ENCODE peak calls at places on chromosomes 13 and 19, in four cellular contexts. Q is IMR-90, P is PC-9, W is cardiac muscle cell. A is an unnamed sample.

GRCh38 chr19:15900504-15900903 is 2.6 kb upstream of the CYP4F2 start:
- DNase-seq in P (no peak), W (no peak), Q (no peak), A (no peak)

GRCh38 chr13:76683854-76684253 is 202.4 kb downstream of the KCTD12 start:
- DNase-seq in W (no peak), Q (no peak), P (no peak), A (no peak)

GRCh38 chr13:100798739-100799361 is 124.3 kb upstream of the TMTC4 start:
- DNase-seq in P (no peak), W (no peak), Q (no peak), A (no peak)

GRCh38 chr13:110382229-110382628 is 75.1 kb downstream of the COL4A2 start:
- DNase-seq in W (no peak), Q (peak; percentile 92), P (peak; percentile 95), A (no peak)

GRCh38 chr13:73715114-73715909 is 418.9 kb downstream of the KLF12 start:
- DNase-seq in W (no peak), Q (no peak), P (no peak), A (no peak)

GRCh38 chr19:53853707-53854106 is 14.0 kb upstream of the MYADM start:
- DNase-seq in P (no peak), W (no peak), Q (no peak), A (no peak)

GRCh38 chr13:73107459-73107858 is 48.7 kb downstream of the KLF5 start:
- DNase-seq in Q (no peak), P (no peak), W (no peak), A (no peak)

GRCh38 chr19:15255359-15255990 is 23.2 kb upstream of the EPHX3 start:
- DNase-seq in P (no peak), W (no peak), Q (no peak), A (no peak)

GRCh38 chr19:6164906-6165531 is 29.6 kb downstream of the ACSBG2 start:
- DNase-seq in Q (no peak), P (no peak), W (no peak), A (no peak)

GRCh38 chr13:41767801-41768200 is 193.1 kb downstream of the VWA8 start:
- DNase-seq in P (no peak), Q (peak; percentile 15), W (peak; percentile 34), A (no peak)

GRCh38 chr13:106143930-106144709 is 391.3 kb downstream of the EFNB2 start:
- DNase-seq in Q (no peak), W (no peak), P (peak; percentile 99), A (no peak)

GRCh38 chr19:40609561-40610395 is 8.6 kb downstream of the LTBP4 start:
- DNase-seq in Q (no peak), W (peak; percentile 89), P (peak; percentile 77), A (no peak)

GRCh38 chr13:33764716-33765115 is 53.2 kb upstream of the RFC3 start:
- DNase-seq in P (no peak), Q (no peak), W (no peak), A (no peak)

GRCh38 chr19:15210323-15210774 is 9.6 kb upstream of the NOTCH3 start:
- DNase-seq in W (no peak), P (peak; percentile 94), Q (peak; percentile 59), A (no peak)

GRCh38 chr19:53511357-53511756 is 26.6 kb upstream of the ZNF331 start:
- DNase-seq in P (no peak), Q (no peak), W (no peak), A (no peak)

GRCh38 chr13:98746968-98747367 is 5.5 kb downstream of the SLC15A1 start:
- DNase-seq in W (no peak), Q (no peak), P (peak; percentile 96), A (no peak)

GRCh38 chr19:16342002-16342715 is 17.5 kb downstream of the KLF2 start:
- DNase-seq in Q (no peak), P (no peak), W (no peak), A (no peak)

GRCh38 chr13:79679334-79679733 is 198.4 kb downstream of the NDFIP2 start:
- DNase-seq in Q (peak; percentile 70), W (peak; percentile 92), P (peak; percentile 38), A (no peak)

GRCh38 chr13:30881931-30882899 is 23.9 kb upstream of the MEDAG start:
- DNase-seq in P (no peak), W (no peak), Q (no peak), A (no peak)

GRCh38 chr13:97344250-97345175 is 89.5 kb upstream of the RAP2A start:
- DNase-seq in Q (peak; percentile 61), W (peak; percentile 73), P (peak; percentile 50), A (no peak)

GRCh38 chr13:43363156-43363918 is 340.0 kb downstream of the DNAJC15 start:
- DNase-seq in P (no peak), Q (peak; percentile 40), W (no peak), A (no peak)

GRCh38 chr13:37194428-37194861 is 89.0 kb upstream of the CSNK1A1L start:
- DNase-seq in P (no peak), Q (peak; percentile 82), W (no peak), A (no peak)

GRCh38 chr13:27295096-27295495 is 24.5 kb downstream of the RASL11A start:
- DNase-seq in Q (no peak), P (no peak), W (no peak), A (no peak)

GRCh38 chr19:27672309-27673047 is 1540.5 kb downstream of the UQCRFS1 start:
- DNase-seq in P (no peak), Q (no peak), W (no peak), A (no peak)

GRCh38 chr13:109816979-109817275 is 30.5 kb upstream of the IRS2 start:
- DNase-seq in W (no peak), P (peak; percentile 74), Q (peak; percentile 21), A (peak; percentile 44)

GRCh38 chr19:7701654-7702457 is at the start of gene FCER2:
- DNase-seq in P (no peak), W (no peak), Q (no peak), A (no peak)

GRCh38 chr13:79631260-79631659 is 150.3 kb downstream of the NDFIP2 start:
- DNase-seq in Q (peak; percentile 49), P (peak; percentile 90), W (no peak), A (peak; percentile 82)

GRCh38 chr19:34365463-34366401 is 736 bp downstream of the GPI start:
- DNase-seq in Q (peak; percentile 32), W (peak; percentile 47), P (no peak), A (no peak)

GRCh38 chr13:25874907-25875306 is 176.9 kb downstream of the SHISA2 start:
- DNase-seq in Q (no peak), W (no peak), P (no peak), A (no peak)

GRCh38 chr13:44199627-44200207 is 173.9 kb upstream of the SERP2 start:
- DNase-seq in W (no peak), Q (no peak), P (peak; percentile 48), A (no peak)

GRCh38 chr13:20412761-20413355 is 112.8 kb downstream of the CRYL1 start:
- DNase-seq in P (no peak), W (no peak), Q (peak; percentile 71), A (no peak)

GRCh38 chr19:38388310-38389100 is at the start of gene SPRED3:
- DNase-seq in Q (peak; percentile 66), P (no peak), W (peak; percentile 73), A (no peak)

GRCh38 chr13:109867766-109868165 is 81.4 kb upstream of the IRS2 start:
- DNase-seq in W (no peak), Q (no peak), P (no peak), A (no peak)

GRCh38 chr19:29676586-29676985 is 11.3 kb downstream of the PLEKHF1 start:
- DNase-seq in P (peak; percentile 75), W (no peak), Q (no peak), A (no peak)

DNA sequence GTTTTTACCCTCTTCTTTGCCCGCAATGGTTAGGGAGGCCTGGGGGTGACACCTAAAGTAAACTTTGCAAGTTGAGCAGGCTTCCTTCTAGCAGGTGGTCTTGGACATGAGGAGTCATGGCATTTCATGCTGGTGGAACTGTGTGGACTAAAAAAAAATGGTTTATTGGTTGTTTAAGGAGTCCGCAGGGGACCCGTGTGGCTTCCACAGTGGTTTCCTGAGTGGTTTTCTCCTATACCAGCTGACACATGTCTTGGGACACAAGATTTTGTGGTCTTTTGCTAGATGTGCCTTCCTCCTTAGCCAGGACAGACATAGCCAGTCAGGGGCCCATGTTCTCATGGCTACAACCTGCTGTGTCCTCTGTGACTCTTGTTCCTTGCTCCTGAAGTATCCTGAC is 1.5 kb downstream of the ZNF543 start:
- DNase-seq in P (no peak), Q (no peak), W (no peak), A (no peak)
- H3K4me3 ChIP-seq in P (peak overlapping the region; percentile 91), Q (no peak overlapping the region), W (no peak overlapping the region), A (no peak overlapping the region)

GRCh38 chr19:49420227-49420626 is 3.0 kb downstream of the PTH2 start:
- DNase-seq in P (no peak), Q (no peak), W (no peak), A (no peak)
- H3K27me3 ChIP-seq in P (peaks cover 98% of the 10 kb centered on the region), Q (peaks cover 90% of the 10 kb centered on the region), W (peaks cover 38% of the 10 kb centered on the region), A (peaks cover 59% of the 10 kb centered on the region)

DNA sequence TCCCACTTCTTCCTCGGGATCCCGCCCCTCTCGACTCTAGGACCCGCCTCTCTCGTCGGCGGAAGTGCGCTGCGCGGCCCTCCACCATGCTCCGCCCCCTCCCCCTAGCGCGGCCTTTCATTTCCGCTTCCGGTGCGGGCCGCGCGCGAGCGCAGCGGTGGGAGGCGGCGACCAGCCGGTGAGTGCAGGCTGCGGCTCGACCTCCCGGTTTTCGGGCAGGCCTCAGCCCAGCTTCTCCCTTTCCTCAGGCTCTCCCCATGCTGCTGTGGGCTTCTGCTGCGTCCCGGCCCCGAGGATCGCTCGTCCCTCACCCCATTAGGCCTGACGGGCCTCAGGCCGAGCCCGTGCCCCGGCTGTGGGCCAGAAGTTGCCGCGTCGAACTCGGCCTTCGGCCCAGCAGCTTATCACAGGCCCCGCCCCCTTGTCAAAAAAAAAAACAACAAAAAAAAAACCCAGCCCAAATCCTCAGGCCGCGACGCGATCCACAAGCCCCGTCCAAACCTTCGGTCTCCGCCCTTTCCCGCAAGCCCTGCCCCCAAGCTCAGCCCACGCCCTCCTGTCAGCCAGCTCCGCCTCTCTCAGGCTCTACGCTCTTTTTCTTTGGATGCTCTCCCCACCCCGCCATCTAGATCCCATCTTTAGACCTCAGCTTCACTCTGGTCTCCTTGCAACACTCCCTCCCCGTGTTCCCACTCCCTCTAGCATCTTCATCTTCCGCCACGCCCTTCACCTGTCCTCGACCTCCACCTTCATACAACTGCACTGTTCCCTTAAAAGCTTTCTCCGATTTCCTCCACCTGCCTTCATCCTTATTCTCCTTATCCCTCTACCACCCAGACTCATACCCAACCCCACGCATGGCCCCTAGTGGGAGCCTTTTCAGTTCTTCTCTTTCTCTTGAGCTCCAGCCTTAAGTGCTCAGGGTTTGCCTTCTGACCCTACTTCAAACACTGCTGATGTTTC is at the start of gene CLASRP:
- DNase-seq in P (peak; percentile 77), W (peak; percentile 95), Q (peak; percentile 86), A (peak; percentile 31)
- TF ChIP-seq CTCF in P (no peak), W (peak; percentile 2), Q (no peak), A (no peak)

DNA sequence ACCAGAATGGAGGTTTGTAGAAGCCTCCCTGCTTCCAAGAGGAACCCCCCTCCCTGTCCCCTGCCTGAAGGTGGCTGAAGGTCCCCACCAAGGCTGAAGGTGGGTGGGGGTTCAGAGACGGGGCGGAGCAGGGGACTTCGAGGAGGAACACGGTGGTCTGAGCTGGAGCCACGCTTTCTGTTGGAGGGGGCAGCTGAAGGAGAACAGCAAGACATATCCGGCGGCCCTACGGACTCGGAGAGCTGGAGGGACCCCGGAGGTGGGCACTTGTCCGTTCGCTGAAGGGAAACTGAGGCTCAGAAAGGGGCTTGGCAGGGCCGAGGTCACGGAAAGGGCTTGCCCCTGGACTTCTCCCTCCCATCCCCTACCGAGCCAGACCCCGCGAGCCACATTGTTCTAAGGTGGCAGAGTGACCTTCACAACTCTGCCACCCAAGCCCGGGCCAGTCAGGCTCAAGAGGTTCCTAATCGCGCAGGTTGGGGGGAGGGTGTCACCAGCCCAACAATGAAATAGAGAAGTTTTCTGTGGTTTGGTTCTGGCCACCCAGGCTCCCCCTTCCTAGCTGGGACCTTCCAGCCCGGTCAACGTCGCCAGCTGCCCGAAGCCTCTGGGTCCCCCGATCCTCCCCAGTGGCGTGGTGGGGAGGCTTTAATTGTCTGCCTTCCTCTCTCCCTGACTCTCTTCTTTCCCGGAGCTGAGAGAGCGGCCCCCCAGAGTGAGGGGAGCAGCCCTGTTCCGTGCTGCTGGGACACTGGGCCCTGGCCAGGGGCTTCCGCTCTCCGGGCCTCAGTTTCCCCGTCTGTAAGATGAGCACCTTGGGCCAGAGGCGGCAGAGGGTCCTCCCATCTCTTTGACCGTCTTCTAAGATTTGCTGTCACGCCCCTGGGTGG is 15.5 kb upstream of the KCNN1 start:
- DNase-seq in W (peak; percentile 53), P (no peak), Q (no peak), A (no peak)
- H3K4me3 ChIP-seq in W (peak overlapping the region; percentile 37), P (peak overlapping the region; percentile 40), Q (no peak overlapping the region), A (no peak overlapping the region)

A was measured in BJ.